ENCODE peak calls at places on chromosome 3, in five cellular contexts. W is SK-N-SH, J is K562, T is HepG2, L is H1. X is an unnamed sample.

GRCh38 chr3:61299981-61300380 is 48.7 kb upstream of the FHIT start:
- DNase-seq in T (no peak), L (no peak), J (no peak), W (no peak), X (no peak)

GRCh38 chr3:134027631-134028030 is 2.1 kb downstream of the SLCO2A1 start:
- DNase-seq in W (no peak), L (no peak), T (no peak), J (no peak), X (peak; percentile 29)

GRCh38 chr3:12999147-13000140 is 73.8 kb downstream of the IQSEC1 start:
- DNase-seq in T (peak; percentile 92), L (no peak), J (peak; percentile 100), W (no peak), X (no peak)

GRCh38 chr3:128945878-128946175 is 48.0 kb downstream of the CFAP92 start:
- DNase-seq in T (no peak), W (no peak), L (peak; percentile 23), J (no peak), X (no peak)

GRCh38 chr3:82938821-82939328 is 1177.4 kb upstream of the GBE1 start:
- DNase-seq in J (no peak), L (no peak), T (no peak), W (peak; percentile 10), X (no peak)

GRCh38 chr3:121786485-121786884 is 36.9 kb upstream of the GOLGB1 start:
- DNase-seq in T (no peak), L (no peak), W (no peak), J (no peak), X (no peak)

GRCh38 chr3:19474169-19474568 is 325.9 kb downstream of the KCNH8 start:
- DNase-seq in L (no peak), J (no peak), T (no peak), W (no peak), X (no peak)

GRCh38 chr3:190261740-190262139 is 60.5 kb downstream of the CLDN1 start:
- DNase-seq in L (no peak), J (no peak), W (no peak), T (no peak), X (peak; percentile 73)

GRCh38 chr3:105385179-105385578 is 18.5 kb downstream of the ALCAM start:
- DNase-seq in J (no peak), L (no peak), W (no peak), T (no peak), X (no peak)

GRCh38 chr3:66472313-66473134 is 28.3 kb downstream of the LRIG1 start:
- DNase-seq in J (no peak), W (no peak), L (no peak), T (no peak), X (no peak)

GRCh38 chr3:14948609-14949038 is 1.2 kb downstream of the NR2C2 start:
- DNase-seq in L (no peak), T (no peak), W (no peak), J (no peak), X (no peak)

GRCh38 chr3:41572092-41572491 is 372.8 kb downstream of the CTNNB1 start:
- DNase-seq in W (no peak), L (no peak), J (no peak), T (no peak), X (no peak)

GRCh38 chr3:81218023-81218422 is 543.4 kb downstream of the GBE1 start:
- DNase-seq in T (peak; percentile 23), L (no peak), J (no peak), W (peak; percentile 40), X (peak; percentile 47)

GRCh38 chr3:172210355-172210754 is 171.0 kb downstream of the FNDC3B start:
- DNase-seq in W (no peak), L (no peak), J (peak; percentile 8), T (no peak), X (no peak)

GRCh38 chr3:98460220-98460619 is 2.8 kb upstream of the OR5K1 start:
- DNase-seq in W (no peak), L (no peak), T (no peak), J (no peak), X (no peak)

GRCh38 chr3:128471720-128472119 is 5.0 kb upstream of the DNAJB8 start:
- DNase-seq in W (no peak), L (no peak), T (no peak), J (no peak), X (no peak)

GRCh38 chr3:28682126-28682525 is 333.5 kb upstream of the AZI2 start:
- DNase-seq in J (no peak), W (no peak), L (no peak), T (no peak), X (no peak)

GRCh38 chr3:129025691-129026435 is 24.8 kb downstream of the EFCC1 start:
- DNase-seq in J (no peak), W (peak; percentile 62), L (no peak), T (no peak), X (no peak)

GRCh38 chr3:158801200-158801599 is 654 bp upstream of the MFSD1 start:
- DNase-seq in J (no peak), T (no peak), W (peak; percentile 14), L (no peak), X (no peak)

GRCh38 chr3:184260571-184261269 is 633 bp downstream of the CAMK2N2 start:
- DNase-seq in L (peak; percentile 79), W (peak; percentile 76), J (no peak), T (no peak), X (no peak)

GRCh38 chr3:179288845-179289244 is 34.0 kb upstream of the ZNF639 start:
- DNase-seq in T (no peak), L (no peak), W (no peak), J (peak; percentile 60), X (peak; percentile 91)

GRCh38 chr3:27324695-27325094 is 44.5 kb downstream of the NEK10 start:
- DNase-seq in T (peak; percentile 38), J (no peak), L (no peak), W (no peak), X (no peak)

GRCh38 chr3:113948015-113948917 is 453 bp downstream of the ZDHHC23 start:
- DNase-seq in J (peak; percentile 10), L (peak; percentile 85), T (peak; percentile 25), W (peak; percentile 70), X (peak; percentile 55)

GRCh38 chr3:114086356-114086755 is 29.8 kb downstream of the QTRT2 start:
- DNase-seq in T (no peak), W (no peak), L (no peak), J (no peak), X (no peak)

GRCh38 chr3:114115151-114115550 is 58.6 kb downstream of the QTRT2 start:
- DNase-seq in T (no peak), W (no peak), J (no peak), L (no peak), X (no peak)

GRCh38 chr3:177781686-177782161 is 584.4 kb upstream of the TBL1XR1 start:
- DNase-seq in L (no peak), J (no peak), W (no peak), T (no peak), X (no peak)

GRCh38 chr3:133124511-133124910 is 86.3 kb downstream of the TMEM108 start:
- DNase-seq in T (no peak), L (no peak), W (peak; percentile 58), J (peak; percentile 39), X (no peak)

GRCh38 chr3:10551821-10552630 is 46.6 kb upstream of the ATP2B2 start:
- DNase-seq in J (peak; percentile 27), T (no peak), W (no peak), L (peak; percentile 36), X (no peak)
- TF ChIP-seq JUND in J (peak; percentile 64), T (no peak), W (no peak), L (no peak), X (no peak)

DNA sequence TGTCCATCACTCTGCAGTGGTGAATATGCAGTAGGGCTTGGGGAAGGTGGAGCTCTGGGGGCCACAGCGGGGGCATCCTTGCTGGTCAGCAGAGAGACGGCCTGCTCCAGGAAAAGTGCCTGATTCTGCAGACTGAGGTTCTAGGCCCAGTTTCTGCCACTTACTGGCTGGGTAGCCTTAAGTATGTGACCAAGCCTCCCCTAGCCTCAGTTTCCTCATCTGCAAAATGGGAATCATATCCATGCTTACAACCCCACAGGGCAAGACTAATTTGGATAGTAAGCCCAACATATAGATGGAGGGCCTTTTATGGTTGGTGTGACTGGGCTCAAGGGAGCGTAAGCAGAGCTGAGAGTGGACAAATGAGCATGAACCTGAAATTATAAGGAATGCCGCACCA is 60.8 kb downstream of the OXNAD1 start:
- DNase-seq in W (no peak), L (no peak), J (no peak), T (no peak), X (no peak)
- TF ChIP-seq JUND in W (no peak), L (no peak), J (no peak), T (no peak), X (no peak)

DNA sequence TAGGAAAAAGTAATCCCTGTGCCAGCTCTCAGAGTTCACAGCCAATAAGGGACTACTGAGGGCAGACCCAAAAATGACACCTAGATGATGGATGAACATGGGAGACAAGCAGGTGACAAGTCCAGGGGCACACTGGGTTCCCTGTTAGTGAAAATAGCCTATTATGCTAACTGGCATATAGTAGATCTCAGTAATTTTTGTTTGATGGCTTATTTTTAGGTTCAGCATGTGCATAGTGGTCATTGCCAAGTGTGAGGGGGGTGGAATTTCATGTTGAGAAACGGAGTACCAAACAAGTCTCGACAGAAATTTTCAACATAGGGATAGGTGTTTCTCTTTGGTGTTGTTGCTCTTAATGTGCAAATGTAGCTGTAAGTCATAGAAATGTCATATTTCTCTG is 6.4 kb upstream of the ITGB5 start:
- DNase-seq in J (no peak), T (no peak), W (no peak), L (no peak), X (no peak)
- TF ChIP-seq JUND in J (no peak), T (no peak), W (no peak), L (no peak), X (no peak)

DNA sequence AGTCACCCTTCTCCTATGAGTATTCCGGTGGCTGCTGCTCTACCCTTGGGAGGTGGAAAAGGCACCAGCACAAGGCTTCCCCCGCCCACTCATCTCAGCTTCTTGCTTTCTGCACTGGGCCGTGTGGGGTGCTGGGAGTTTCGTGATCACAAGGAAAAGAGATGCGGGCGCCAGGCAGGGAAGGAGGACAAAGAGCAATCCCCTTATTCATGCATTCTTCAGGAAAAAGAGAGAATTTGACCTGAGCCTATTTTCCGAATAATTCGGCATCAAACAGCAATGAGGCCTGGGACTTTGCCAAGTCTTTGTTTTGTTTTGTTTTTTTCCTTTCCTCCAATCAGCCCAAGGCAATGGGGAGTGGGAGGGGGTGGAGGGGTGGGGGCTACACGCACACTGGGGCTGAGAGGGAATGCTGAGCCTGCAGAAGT is 102.1 kb upstream of the LPP start:
- DNase-seq in L (no peak), W (no peak), J (no peak), T (no peak), X (no peak)
- TF ChIP-seq JUND in L (no peak), W (no peak), J (no peak), T (no peak), X (no peak)

DNA sequence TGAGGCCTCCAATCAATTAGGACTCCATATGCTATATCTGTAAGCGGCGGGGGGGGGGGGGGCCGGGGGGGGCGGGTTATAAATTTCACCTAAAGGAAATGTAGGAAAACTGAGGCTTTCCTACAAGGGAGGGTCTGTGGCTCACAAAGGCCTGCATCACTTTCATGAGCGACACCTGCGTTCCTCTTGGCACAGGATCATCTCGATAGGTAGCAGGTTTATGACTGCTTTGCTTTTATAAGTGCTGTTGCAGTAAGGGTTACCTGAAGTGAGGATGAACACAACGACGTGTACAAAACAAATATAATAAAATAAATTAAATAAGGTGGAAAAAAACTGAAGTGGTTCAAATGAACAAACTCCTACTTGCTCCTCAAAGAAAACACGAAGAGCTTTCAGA is 194.3 kb downstream of the FOXP1 start:
- DNase-seq in J (no peak), W (no peak), L (no peak), T (no peak), X (no peak)
- TF ChIP-seq JUND in J (no peak), W (no peak), L (no peak), T (no peak), X (no peak)

GRCh38 chr3:123740391-123740822 is 143.7 kb downstream of the MYLK start:
- DNase-seq in J (no peak), T (no peak), L (no peak), W (no peak), X (no peak)
- TF ChIP-seq JUND in J (no peak), T (no peak), L (no peak), W (no peak), X (no peak)

X was measured in T47D.